ENCODE peak calls at places on chromosomes 7 and 10, in four cellular contexts. B, X, I and E are unnamed samples.

GRCh38 chr10:28592953-28593352 is 60.0 kb downstream of the WAC start:
- DNase-seq in B (no peak), X (no peak), I (peak), E (peak)

GRCh38 chr10:7965457-7965856 is 89.0 kb upstream of the GATA3 start:
- DNase-seq in B (no peak), X (no peak), I (no peak), E (no peak)

GRCh38 chr7:50068850-50069551 is 24.0 kb downstream of the ZPBP start:
- DNase-seq in B (no peak), X (no peak), I (no peak), E (peak)

GRCh38 chr7:87878208-87878735 is 2.0 kb downstream of the DBF4 start:
- DNase-seq in B (no peak), X (no peak), I (no peak), E (no peak)

GRCh38 chr7:145700488-145700887 is 416.1 kb upstream of the CNTNAP2 start:
- DNase-seq in B (no peak), X (no peak), I (no peak), E (no peak)

GRCh38 chr7:38169862-38170261 is 8.2 kb upstream of the STARD3NL start:
- DNase-seq in B (no peak), X (no peak), I (no peak), E (peak)

GRCh38 chr10:101064415-101065030 is 2.7 kb downstream of the KAZALD1 start:
- DNase-seq in B (no peak), X (no peak), I (no peak), E (no peak)

GRCh38 chr10:132705173-132705572 is 80.8 kb downstream of the NKX6-2 start:
- DNase-seq in B (peak), X (no peak), I (no peak), E (no peak)

GRCh38 chr7:2843191-2843685 is 870 bp downstream of the GNA12 start:
- DNase-seq in B (no peak), X (no peak), I (no peak), E (no peak)

GRCh38 chr7:70696139-70696782 is 435.7 kb upstream of the GALNT17 start:
- DNase-seq in B (no peak), X (peak), I (no peak), E (peak)

DNA sequence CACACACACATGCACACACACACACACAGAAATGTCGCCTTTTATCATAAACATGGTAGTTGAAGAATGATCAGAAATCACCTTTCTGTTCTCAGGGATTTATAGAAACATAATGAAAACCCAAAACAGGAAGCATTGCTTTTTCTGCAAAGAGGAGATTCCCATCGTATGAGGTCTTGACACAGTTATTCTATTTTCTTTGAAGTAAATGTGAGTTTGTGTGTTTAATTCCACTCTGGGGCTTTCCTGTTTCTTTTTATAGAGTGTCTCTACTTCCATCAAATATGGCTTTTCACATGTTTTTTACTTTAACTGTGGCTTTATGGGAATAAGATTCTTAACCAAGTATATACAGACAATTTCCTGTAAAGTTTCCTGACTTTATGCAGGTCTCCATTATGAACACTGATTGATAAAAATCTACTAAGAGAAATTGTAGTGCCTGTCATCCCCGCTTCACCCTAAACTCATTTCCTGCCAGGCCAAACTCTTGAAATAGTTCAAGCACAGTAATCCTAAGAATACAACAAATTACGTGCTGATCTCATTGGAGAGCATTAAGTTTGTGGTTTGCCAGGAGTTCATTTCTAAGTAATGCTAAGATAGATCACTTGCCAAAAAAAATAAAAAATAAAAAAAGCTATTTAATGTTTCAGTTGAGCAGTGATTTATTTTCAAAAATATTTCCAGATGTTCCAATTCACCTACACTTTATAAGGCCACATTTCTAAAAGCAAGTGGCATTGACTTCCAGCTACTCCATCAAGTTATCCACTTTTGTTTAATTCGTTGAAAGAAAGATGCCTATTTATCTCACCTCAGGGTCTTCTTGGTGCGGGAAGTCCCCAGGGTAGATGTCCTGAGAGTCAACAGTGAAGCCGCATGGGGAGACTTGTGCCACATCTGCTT is 52.3 kb upstream of the SEC61G start:
- DNase-seq in B (no peak), X (no peak), I (no peak), E (no peak)
- TF ChIP-seq MAX in B (no peak), X (peak), I (no peak), E (no peak)

DNA sequence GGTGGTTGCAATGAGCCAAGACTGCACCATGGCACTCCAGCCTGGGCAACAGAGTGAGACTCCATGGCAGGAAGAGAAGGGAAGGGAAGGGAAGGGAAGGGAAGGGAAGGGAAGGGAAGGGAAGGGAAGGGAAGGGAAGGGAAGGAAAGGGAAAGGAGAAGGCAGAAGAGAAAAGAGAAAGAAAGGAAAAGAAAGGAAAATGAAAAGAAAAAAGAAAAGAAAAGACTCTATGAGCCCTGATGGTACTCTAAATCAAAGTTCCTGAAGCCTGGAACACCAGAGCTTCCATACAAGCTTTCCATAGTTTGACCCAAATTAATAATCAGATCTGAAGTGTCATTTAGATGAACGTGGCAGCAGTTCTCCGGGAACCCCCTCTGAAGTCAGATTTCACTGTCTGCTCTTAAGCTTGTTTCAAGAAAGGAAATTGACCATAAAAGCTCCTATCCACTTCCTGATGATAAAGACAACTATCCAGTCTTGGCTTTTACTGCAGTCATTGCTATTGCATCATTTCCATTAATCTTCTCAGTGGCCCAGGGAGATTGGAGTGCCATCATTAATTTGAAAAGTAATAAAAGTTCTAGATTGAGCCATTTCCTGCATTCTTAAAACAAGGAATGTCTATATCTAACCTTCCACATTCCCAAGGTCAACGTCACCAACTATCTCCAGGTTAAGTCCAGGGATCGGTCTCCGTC is 44.2 kb upstream of the FRMD4A start:
- DNase-seq in B (no peak), X (no peak), I (no peak), E (no peak)
- TF ChIP-seq MAX in B (no peak), X (no peak), I (no peak), E (no peak)

DNA sequence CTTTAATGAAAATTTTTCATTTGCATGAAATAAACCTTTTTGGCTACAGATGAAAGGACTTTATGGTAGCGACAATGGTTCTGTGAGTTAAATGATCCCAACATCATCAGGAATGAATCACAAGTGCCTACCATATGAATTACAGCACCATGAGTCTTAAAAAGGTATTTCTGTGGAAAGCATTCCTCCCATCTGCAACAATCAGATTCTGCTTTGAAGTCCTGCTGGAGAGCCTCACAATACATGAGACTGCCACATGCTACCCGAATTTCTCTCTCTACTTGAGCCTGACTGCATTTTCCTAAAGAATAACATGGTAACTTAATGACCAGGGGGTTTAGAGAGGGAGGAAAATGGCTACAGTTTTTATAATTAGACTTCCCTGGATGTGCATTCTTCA is 190.3 kb downstream of the TWIST1 start:
- DNase-seq in B (no peak), X (no peak), I (no peak), E (no peak)
- TF ChIP-seq MAX in B (no peak), X (peak), I (no peak), E (no peak)

GRCh38 chr10:86790394-86790793 is 34.0 kb downstream of the BMPR1A start:
- DNase-seq in B (no peak), X (no peak), I (no peak), E (no peak)
- TF ChIP-seq MAX in B (no peak), X (no peak), I (no peak), E (no peak)

DNA sequence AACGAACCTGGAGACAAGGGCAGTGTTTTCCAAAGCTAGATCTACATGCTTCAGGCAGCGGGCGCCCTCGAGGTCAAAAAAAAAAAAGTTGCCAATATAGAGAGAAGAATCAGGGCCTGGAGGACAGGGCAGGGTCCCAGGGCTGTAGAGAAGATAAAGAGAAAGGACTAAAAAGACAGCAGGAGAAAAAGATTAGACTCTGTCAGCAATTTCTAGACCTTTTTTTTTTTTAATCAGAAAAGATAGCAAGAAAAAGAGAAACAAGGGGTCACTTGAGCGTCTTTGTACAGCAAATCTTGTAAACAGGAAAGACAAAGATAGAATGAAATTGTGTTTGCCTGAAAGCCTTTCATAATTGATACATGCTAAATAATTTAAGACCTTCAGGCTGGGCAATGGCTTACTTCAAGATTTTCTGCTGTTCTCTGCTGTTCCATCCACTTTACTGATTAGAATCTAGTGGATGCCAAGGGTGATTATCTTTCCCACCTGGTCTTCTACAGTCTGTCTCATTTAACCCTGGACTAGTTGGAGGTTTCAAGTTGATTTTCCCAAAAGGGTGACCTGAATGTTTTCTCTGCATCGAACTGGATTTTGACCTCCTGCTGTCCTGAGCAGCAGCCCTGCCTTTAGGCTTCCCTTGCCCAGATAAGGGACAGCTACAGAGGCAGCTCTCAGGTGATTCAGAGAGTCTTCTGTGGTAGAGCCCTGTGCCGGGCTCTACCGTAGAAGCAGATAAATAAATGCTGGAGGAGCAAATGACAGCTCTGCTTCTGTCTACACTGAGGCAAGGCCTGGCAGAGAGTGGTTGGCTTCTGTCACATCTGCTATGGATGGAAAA is 5.1 kb downstream of the LMOD2 start:
- DNase-seq in B (no peak), X (no peak), I (no peak), E (no peak)
- TF ChIP-seq MAX in B (no peak), X (no peak), I (no peak), E (no peak)

GRCh38 chr7:151140826-151141225 is 26.7 kb downstream of the GBX1 start:
- DNase-seq in B (no peak), X (no peak), I (no peak), E (no peak)

GRCh38 chr7:151142686-151143040 is 24.8 kb downstream of the GBX1 start:
- DNase-seq in B (no peak), X (no peak), I (no peak), E (no peak)

GRCh38 chr7:151141855-151142685 is 25.4 kb downstream of the GBX1 start:
- DNase-seq in B (no peak), X (no peak), I (no peak), E (no peak)

GRCh38 chr7:151139791-151140190 is 27.7 kb downstream of the GBX1 start:
- DNase-seq in B (no peak), X (no peak), I (no peak), E (no peak)

DNA sequence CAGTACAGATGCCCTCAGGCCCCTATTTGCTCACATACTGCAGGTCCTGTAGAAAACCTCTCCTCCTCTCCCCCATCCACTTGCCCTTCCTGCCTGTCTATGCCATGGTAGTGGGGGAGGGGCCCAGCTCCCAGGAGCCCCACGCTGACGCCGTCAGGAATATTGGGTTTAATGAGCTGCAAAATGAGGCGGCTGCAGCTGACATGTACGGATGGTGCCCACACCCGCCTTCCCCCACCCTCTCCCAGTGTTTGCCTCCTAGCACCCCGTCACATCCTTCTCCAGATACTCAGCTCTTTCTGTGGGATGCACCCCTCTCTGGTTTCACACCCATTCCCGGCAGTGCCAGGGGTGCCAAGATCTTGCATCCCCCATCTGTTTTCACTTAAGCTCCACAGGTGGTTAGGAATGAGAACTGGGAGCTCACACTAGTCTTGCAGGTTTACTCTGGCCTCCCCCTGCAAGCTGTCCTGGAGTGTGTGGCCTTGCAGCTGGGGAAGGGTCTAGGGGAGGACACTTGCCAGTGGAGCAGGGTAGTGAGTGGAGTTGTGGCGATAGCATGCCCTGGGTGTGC is 26.1 kb downstream of the GBX1 start:
- DNase-seq in B (no peak), X (peak), I (no peak), E (no peak)
- TF ChIP-seq MAX in B (no peak), X (no peak), I (no peak), E (no peak)

GRCh38 chr7:12578930-12579640 is 8.6 kb downstream of the SCIN start:
- DNase-seq in B (no peak), X (no peak), I (no peak), E (no peak)
- TF ChIP-seq MAX in B (no peak), X (no peak), I (no peak), E (no peak)

GRCh38 chr7:73940701-73941238 is 79.8 kb downstream of the TMEM270 start:
- DNase-seq in B (no peak), X (no peak), I (no peak), E (no peak)

GRCh38 chr7:73939528-73939927 is 78.6 kb downstream of the TMEM270 start:
- DNase-seq in B (no peak), X (no peak), I (no peak), E (no peak)

GRCh38 chr7:73945022-73945421 is 83.0 kb upstream of the ELN start:
- DNase-seq in B (no peak), X (no peak), I (no peak), E (no peak)

GRCh38 chr7:73937014-73937413 is 76.1 kb downstream of the TMEM270 start:
- DNase-seq in B (no peak), X (no peak), I (no peak), E (no peak)

DNA sequence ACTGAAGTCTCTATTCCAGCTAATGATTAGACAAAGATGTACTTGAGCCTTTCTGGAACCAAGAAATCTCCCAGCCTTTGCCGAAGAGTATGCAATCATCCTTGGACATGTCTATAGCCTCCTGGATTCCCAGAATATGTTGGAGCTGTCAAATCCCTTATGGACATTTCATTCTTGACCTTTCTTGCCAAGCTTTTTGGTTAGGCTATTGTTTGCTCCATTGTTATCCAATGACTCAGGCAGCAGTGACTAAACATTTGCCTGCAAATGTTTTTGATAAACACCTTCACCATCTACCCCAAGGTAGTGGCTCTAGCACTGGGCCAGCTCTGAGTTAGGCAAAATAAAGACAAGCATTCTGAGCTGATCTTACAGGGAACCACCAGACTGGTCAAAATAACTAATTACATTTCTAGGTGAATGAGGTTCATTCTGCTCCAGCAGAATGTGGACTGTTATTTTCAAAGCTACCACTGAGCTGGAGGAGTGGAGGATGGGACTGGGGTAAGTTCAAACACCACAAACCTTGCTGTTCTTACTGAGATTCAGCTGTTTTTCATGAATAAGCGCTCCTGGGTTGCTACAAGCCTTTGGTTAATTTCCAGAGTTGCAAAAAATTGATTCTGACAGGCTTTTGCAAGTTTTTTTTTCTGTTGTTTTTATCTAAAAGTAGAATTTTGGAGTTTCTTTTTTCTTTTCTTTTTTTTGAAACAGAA is 81.0 kb downstream of the TMEM270 start:
- DNase-seq in B (no peak), X (no peak), I (peak), E (peak)
- TF ChIP-seq MAX in B (no peak), X (peak), I (no peak), E (peak)